ENCODE peak calls at places on chromosomes 4 and X, in seven cellular contexts. S is tibial nerve; U is NCI-H1105; Q is stimulated activated CD8-positive, alpha-beta memory T cell treated with anti-CD3 and anti-CD28 coated beads, Interleukin-15, amount 100 ng/mL, for 24 hours; P is fibroblast of the aortic adventitia; M is GM12865; X is activated CD8-positive, alpha-beta T cell treated with anti-CD3 and anti-CD28 coated beads for 36 hours. R is an unnamed sample.
A peak's percentile ranks its signal among the peaks of the same experiment; 100 is the strongest.

GRCh38 chr4:77990456-77990855 is 66.7 kb upstream of the FRAS1 start:
- DNase-seq in U (no peak), Q (no peak), M (no peak), P (peak; percentile 26), X (no peak), S (no peak), R (no peak)

GRCh38 chr4:141642068-141642467 is 5.7 kb downstream of the IL15 start:
- DNase-seq in U (no peak), Q (no peak), M (no peak), X (no peak), P (no peak), S (no peak), R (no peak)

GRCh38 chrX:44785652-44786051 is 58.2 kb upstream of the DUSP21 start:
- DNase-seq in Q (no peak), S (no peak), X (no peak), P (peak; percentile 66), M (no peak), U (no peak), R (peak; percentile 67)

GRCh38 chrX:137550561-137551305 is 15.2 kb upstream of the ZIC3 start:
- DNase-seq in U (no peak), M (no peak), X (no peak), Q (no peak), P (no peak), S (no peak), R (no peak)

GRCh38 chr4:128277856-128278255 is 9.8 kb downstream of the PGRMC2 start:
- DNase-seq in S (no peak), P (no peak), U (no peak), Q (no peak), X (no peak), M (no peak), R (no peak)

GRCh38 chr4:5928241-5928640 is 35.4 kb upstream of the CRMP1 start:
- DNase-seq in X (no peak), P (no peak), M (no peak), Q (no peak), U (no peak), S (no peak), R (no peak)

GRCh38 chr4:172232966-172233365 is 419.8 kb downstream of the GALNTL6 start:
- DNase-seq in S (no peak), X (no peak), M (no peak), U (no peak), P (no peak), Q (no peak), R (no peak)

GRCh38 chrX:136867518-136867917 is 13.0 kb downstream of the RBMX start:
- DNase-seq in U (no peak), Q (no peak), X (no peak), S (no peak), P (peak; percentile 33), M (no peak), R (no peak)

GRCh38 chrX:133970021-133970550 is 15.3 kb downstream of the GPC3 start:
- DNase-seq in P (no peak), S (no peak), U (no peak), Q (no peak), X (no peak), M (no peak), R (no peak)

GRCh38 chr4:78610546-78611214 is 59.1 kb downstream of the ANXA3 start:
- DNase-seq in S (no peak), P (peak; percentile 57), Q (no peak), M (no peak), U (no peak), X (no peak), R (no peak)

GRCh38 chr4:113222431-113222979 is 173.1 kb downstream of the ANK2 start:
- DNase-seq in X (no peak), U (no peak), S (no peak), Q (no peak), P (peak; percentile 6), M (no peak), R (peak; percentile 16)

GRCh38 chr4:36310793-36311192 is 29.4 kb downstream of the DTHD1 start:
- DNase-seq in U (no peak), M (peak; percentile 66), Q (no peak), P (no peak), S (no peak), X (peak; percentile 22), R (no peak)

GRCh38 chr4:150628073-150628472 is 46.1 kb downstream of the MAB21L2 start:
- DNase-seq in Q (no peak), P (no peak), S (no peak), X (no peak), M (no peak), U (no peak), R (no peak)

GRCh38 chr4:182206916-182207315 is 36.3 kb upstream of the TENM3 start:
- DNase-seq in S (no peak), X (no peak), P (no peak), U (no peak), Q (no peak), M (no peak), R (no peak)

GRCh38 chr4:42320822-42321388 is 76.4 kb upstream of the SHISA3 start:
- DNase-seq in M (peak; percentile 66), P (no peak), X (no peak), U (no peak), Q (no peak), S (no peak), R (no peak)

GRCh38 chrX:97070346-97070745 is 186.6 kb downstream of the RPA4 start:
- DNase-seq in P (peak; percentile 27), Q (no peak), M (no peak), U (no peak), S (no peak), X (no peak), R (no peak)

GRCh38 chr4:124028172-124028571 is 631.6 kb downstream of the SPRY1 start:
- DNase-seq in S (no peak), M (no peak), X (no peak), P (peak; percentile 65), Q (no peak), U (no peak), R (no peak)

GRCh38 chr4:110823251-110823650 is 200.4 kb upstream of the PITX2 start:
- DNase-seq in S (no peak), X (no peak), M (no peak), P (peak; percentile 72), U (no peak), Q (no peak), R (peak; percentile 17)